ENCODE peak calls at places on chromosomes 6 and 20, in four cellular contexts. One of them, this sample, is unnamed.

GRCh38 chr20:8394308-8394945 is 262.4 kb downstream of the PLCB1 start:
- DNase-seq in activated T-helper 1 cell treated with anti-CD3 and anti-CD28 coated beads, Interleukin-12 subunit alpha, Interleukin-12 subunit beta, Interleukin-2, Interleukin-4 antibody, amounts not matched to agents 30 ng/mL and 10 ng/mL and 1 ng/mL, durations not matched to agents 14 hours and 24 hours and 36 hours: no peak
- DNase-seq in AG08395: peak
- DNase-seq in CD4-positive, alpha-beta T cell: no peak
- DNase-seq in this sample: no peak

GRCh38 chr20:33964431-33964830 is 29.3 kb upstream of the RALY start:
- DNase-seq in activated T-helper 1 cell treated with anti-CD3 and anti-CD28 coated beads, Interleukin-12 subunit alpha, Interleukin-12 subunit beta, Interleukin-2, Interleukin-4 antibody, amounts not matched to agents 30 ng/mL and 10 ng/mL and 1 ng/mL, durations not matched to agents 14 hours and 24 hours and 36 hours: no peak
- DNase-seq in AG08395: no peak
- DNase-seq in CD4-positive, alpha-beta T cell: no peak
- DNase-seq in this sample: no peak

GRCh38 chr20:36461600-36462439 is 79.5 kb upstream of the MYL9 start:
- DNase-seq in activated T-helper 1 cell treated with anti-CD3 and anti-CD28 coated beads, Interleukin-12 subunit alpha, Interleukin-12 subunit beta, Interleukin-2, Interleukin-4 antibody, amounts not matched to agents 30 ng/mL and 10 ng/mL and 1 ng/mL, durations not matched to agents 14 hours and 24 hours and 36 hours: peak
- DNase-seq in AG08395: peak
- DNase-seq in CD4-positive, alpha-beta T cell: peak
- DNase-seq in this sample: peak

GRCh38 chr20:38094373-38094775 is 60.8 kb downstream of the RPRD1B start:
- DNase-seq in activated T-helper 1 cell treated with anti-CD3 and anti-CD28 coated beads, Interleukin-12 subunit alpha, Interleukin-12 subunit beta, Interleukin-2, Interleukin-4 antibody, amounts not matched to agents 30 ng/mL and 10 ng/mL and 1 ng/mL, durations not matched to agents 14 hours and 24 hours and 36 hours: peak
- DNase-seq in AG08395: peak
- DNase-seq in CD4-positive, alpha-beta T cell: no peak
- DNase-seq in this sample: peak

GRCh38 chr20:12722096-12722495 is 286.7 kb upstream of the SPTLC3 start:
- DNase-seq in activated T-helper 1 cell treated with anti-CD3 and anti-CD28 coated beads, Interleukin-12 subunit alpha, Interleukin-12 subunit beta, Interleukin-2, Interleukin-4 antibody, amounts not matched to agents 30 ng/mL and 10 ng/mL and 1 ng/mL, durations not matched to agents 14 hours and 24 hours and 36 hours: no peak
- DNase-seq in AG08395: no peak
- DNase-seq in CD4-positive, alpha-beta T cell: no peak
- DNase-seq in this sample: no peak

GRCh38 chr20:4773736-4774135 is 52.0 kb downstream of the PRND start:
- DNase-seq in activated T-helper 1 cell treated with anti-CD3 and anti-CD28 coated beads, Interleukin-12 subunit alpha, Interleukin-12 subunit beta, Interleukin-2, Interleukin-4 antibody, amounts not matched to agents 30 ng/mL and 10 ng/mL and 1 ng/mL, durations not matched to agents 14 hours and 24 hours and 36 hours: no peak
- DNase-seq in AG08395: no peak
- DNase-seq in CD4-positive, alpha-beta T cell: no peak
- DNase-seq in this sample: no peak

GRCh38 chr20:16701296-16701695 is 28.5 kb upstream of the SNRPB2 start:
- DNase-seq in activated T-helper 1 cell treated with anti-CD3 and anti-CD28 coated beads, Interleukin-12 subunit alpha, Interleukin-12 subunit beta, Interleukin-2, Interleukin-4 antibody, amounts not matched to agents 30 ng/mL and 10 ng/mL and 1 ng/mL, durations not matched to agents 14 hours and 24 hours and 36 hours: no peak
- DNase-seq in AG08395: peak
- DNase-seq in CD4-positive, alpha-beta T cell: peak
- DNase-seq in this sample: peak

GRCh38 chr6:101429291-101429690 is 35.8 kb downstream of the GRIK2 start:
- DNase-seq in activated T-helper 1 cell treated with anti-CD3 and anti-CD28 coated beads, Interleukin-12 subunit alpha, Interleukin-12 subunit beta, Interleukin-2, Interleukin-4 antibody, amounts not matched to agents 30 ng/mL and 10 ng/mL and 1 ng/mL, durations not matched to agents 14 hours and 24 hours and 36 hours: no peak
- DNase-seq in AG08395: peak
- DNase-seq in CD4-positive, alpha-beta T cell: no peak
- DNase-seq in this sample: no peak

GRCh38 chr20:34578521-34579147 is 20.1 kb downstream of the MAP1LC3A start:
- DNase-seq in activated T-helper 1 cell treated with anti-CD3 and anti-CD28 coated beads, Interleukin-12 subunit alpha, Interleukin-12 subunit beta, Interleukin-2, Interleukin-4 antibody, amounts not matched to agents 30 ng/mL and 10 ng/mL and 1 ng/mL, durations not matched to agents 14 hours and 24 hours and 36 hours: no peak
- DNase-seq in AG08395: no peak
- DNase-seq in CD4-positive, alpha-beta T cell: no peak
- DNase-seq in this sample: no peak

GRCh38 chr6:169858935-169859351 is 107.5 kb downstream of the ERMARD start:
- DNase-seq in activated T-helper 1 cell treated with anti-CD3 and anti-CD28 coated beads, Interleukin-12 subunit alpha, Interleukin-12 subunit beta, Interleukin-2, Interleukin-4 antibody, amounts not matched to agents 30 ng/mL and 10 ng/mL and 1 ng/mL, durations not matched to agents 14 hours and 24 hours and 36 hours: no peak
- DNase-seq in AG08395: no peak
- DNase-seq in CD4-positive, alpha-beta T cell: no peak
- DNase-seq in this sample: no peak

GRCh38 chr6:3427740-3428085 is 29.1 kb downstream of the SLC22A23 start:
- DNase-seq in activated T-helper 1 cell treated with anti-CD3 and anti-CD28 coated beads, Interleukin-12 subunit alpha, Interleukin-12 subunit beta, Interleukin-2, Interleukin-4 antibody, amounts not matched to agents 30 ng/mL and 10 ng/mL and 1 ng/mL, durations not matched to agents 14 hours and 24 hours and 36 hours: no peak
- DNase-seq in AG08395: peak
- DNase-seq in CD4-positive, alpha-beta T cell: no peak
- DNase-seq in this sample: no peak

GRCh38 chr6:143176090-143177021 is 115.7 kb downstream of the AIG1 start:
- DNase-seq in activated T-helper 1 cell treated with anti-CD3 and anti-CD28 coated beads, Interleukin-12 subunit alpha, Interleukin-12 subunit beta, Interleukin-2, Interleukin-4 antibody, amounts not matched to agents 30 ng/mL and 10 ng/mL and 1 ng/mL, durations not matched to agents 14 hours and 24 hours and 36 hours: no peak
- DNase-seq in AG08395: peak
- DNase-seq in CD4-positive, alpha-beta T cell: no peak
- DNase-seq in this sample: no peak

GRCh38 chr6:163935158-163935762 is 520.7 kb downstream of the QKI start:
- DNase-seq in activated T-helper 1 cell treated with anti-CD3 and anti-CD28 coated beads, Interleukin-12 subunit alpha, Interleukin-12 subunit beta, Interleukin-2, Interleukin-4 antibody, amounts not matched to agents 30 ng/mL and 10 ng/mL and 1 ng/mL, durations not matched to agents 14 hours and 24 hours and 36 hours: no peak
- DNase-seq in AG08395: no peak
- DNase-seq in CD4-positive, alpha-beta T cell: no peak
- DNase-seq in this sample: no peak

GRCh38 chr20:51503376-51503775 is 39.1 kb downstream of the NFATC2 start:
- DNase-seq in activated T-helper 1 cell treated with anti-CD3 and anti-CD28 coated beads, Interleukin-12 subunit alpha, Interleukin-12 subunit beta, Interleukin-2, Interleukin-4 antibody, amounts not matched to agents 30 ng/mL and 10 ng/mL and 1 ng/mL, durations not matched to agents 14 hours and 24 hours and 36 hours: no peak
- DNase-seq in AG08395: no peak
- DNase-seq in CD4-positive, alpha-beta T cell: no peak
- DNase-seq in this sample: no peak

GRCh38 chr20:50267041-50267865 is 76.6 kb downstream of the CEBPB start:
- DNase-seq in activated T-helper 1 cell treated with anti-CD3 and anti-CD28 coated beads, Interleukin-12 subunit alpha, Interleukin-12 subunit beta, Interleukin-2, Interleukin-4 antibody, amounts not matched to agents 30 ng/mL and 10 ng/mL and 1 ng/mL, durations not matched to agents 14 hours and 24 hours and 36 hours: no peak
- DNase-seq in AG08395: peak
- DNase-seq in CD4-positive, alpha-beta T cell: no peak
- DNase-seq in this sample: no peak

This sample was measured in activated CD4-positive, alpha-beta memory T cell treated with anti-CD3 and anti-CD28 coated beads, Interleukin-2, amount 10 ng/mL, durations not matched to agents 7 days and 5 days.